ENCODE peak calls at places on chromosomes 7 and 10, in five cellular contexts. P, F, H, D and I are unnamed samples.

GRCh38 chr10:52568309-52568708 is 204.3 kb downstream of the MBL2 start:
- DNase-seq in F (no peak), H (no peak), D (no peak), P (peak; percentile 39), I (no peak)

GRCh38 chr10:5620223-5620721 is 46.1 kb downstream of the ASB13 start:
- DNase-seq in D (no peak), F (no peak), H (no peak), P (no peak), I (no peak)

GRCh38 chr10:125000366-125001312 is 58.7 kb downstream of the ZRANB1 start:
- DNase-seq in H (no peak), D (peak; percentile 73), P (no peak), F (peak; percentile 30), I (peak; percentile 78)

GRCh38 chr7:75966209-75966961 is 28.0 kb downstream of the TMEM120A start:
- DNase-seq in D (peak; percentile 58), P (no peak), H (no peak), F (no peak), I (no peak)

GRCh38 chr7:128833148-128833938 is 3.1 kb downstream of the FLNC start:
- DNase-seq in F (peak; percentile 86), D (peak; percentile 91), P (peak; percentile 76), H (no peak), I (peak; percentile 70)

GRCh38 chr10:69734797-69735468 is 66.8 kb upstream of the COL13A1 start:
- DNase-seq in F (peak; percentile 50), D (no peak), H (no peak), P (no peak), I (no peak)

GRCh38 chr7:7535688-7536087 is at the start of gene COL28A1:
- DNase-seq in F (no peak), H (no peak), D (no peak), P (no peak), I (no peak)

GRCh38 chr7:55951637-55952351 is at the start of gene MRPS17:
- DNase-seq in D (peak; percentile 84), H (peak; percentile 55), P (peak; percentile 89), F (peak; percentile 88), I (peak; percentile 95)

GRCh38 chr10:118045154-118045841 is 1.4 kb downstream of the RAB11FIP2 start:
- DNase-seq in P (no peak), F (no peak), H (no peak), D (no peak), I (no peak)

GRCh38 chr10:6586501-6586900 is 6.4 kb upstream of the PRKCQ start:
- DNase-seq in P (no peak), F (no peak), D (no peak), H (no peak), I (no peak)

GRCh38 chr10:120503695-120504094 is 46.7 kb downstream of the PLPP4 start:
- DNase-seq in H (no peak), D (no peak), F (peak; percentile 58), P (no peak), I (no peak)

GRCh38 chr7:514651-515598 is 4.7 kb downstream of the PDGFA start:
- DNase-seq in H (no peak), P (peak; percentile 49), D (peak; percentile 53), F (peak; percentile 46), I (peak; percentile 74)

GRCh38 chr7:159192013-159192412 is 47.3 kb upstream of the VIPR2 start:
- DNase-seq in D (no peak), H (no peak), P (no peak), F (no peak), I (no peak)

GRCh38 chr10:122152544-122152943 is 118.6 kb upstream of the BTBD16 start:
- DNase-seq in H (no peak), D (peak; percentile 95), F (no peak), P (no peak), I (peak; percentile 96)

GRCh38 chr10:72697711-72698110 is 5.8 kb downstream of the MCU start:
- DNase-seq in D (no peak), F (no peak), P (peak; percentile 45), H (no peak), I (no peak)

GRCh38 chr7:40827217-40828085 is 692.6 kb downstream of the SUGCT start:
- DNase-seq in D (no peak), F (peak; percentile 43), H (no peak), P (peak; percentile 24), I (no peak)

GRCh38 chr7:69757528-69757927 is 159.3 kb downstream of the AUTS2 start:
- DNase-seq in P (no peak), D (no peak), F (no peak), H (no peak), I (no peak)

GRCh38 chr10:126321455-126321854 is 66.8 kb downstream of the ADAM12 start:
- DNase-seq in H (no peak), P (no peak), F (peak; percentile 11), D (no peak), I (no peak)

GRCh38 chr10:60448246-60448645 is 58.6 kb upstream of the ANK3 start:
- DNase-seq in H (no peak), D (no peak), P (no peak), F (no peak), I (no peak)

GRCh38 chr7:19747740-19748339 is 25.6 kb downstream of the TMEM196 start:
- DNase-seq in H (peak; percentile 62), P (peak; percentile 66), D (no peak), F (peak; percentile 58), I (no peak)

GRCh38 chr10:122044045-122044661 is 55.2 kb downstream of the TACC2 start:
- DNase-seq in P (no peak), D (no peak), F (peak; percentile 42), H (no peak), I (no peak)

GRCh38 chr10:130543787-130544186 is 407.6 kb downstream of the GLRX3 start:
- DNase-seq in H (no peak), F (no peak), P (no peak), D (no peak), I (no peak)

GRCh38 chr7:140229101-140229525 is 52.3 kb upstream of the KDM7A start:
- DNase-seq in P (no peak), F (no peak), H (no peak), D (no peak), I (no peak)

GRCh38 chr7:106767498-106768323 is 97.4 kb upstream of the PIK3CG start:
- DNase-seq in F (peak; percentile 83), H (no peak), D (no peak), P (peak; percentile 46), I (no peak)

GRCh38 chr10:55169509-55169908 is 368.5 kb upstream of the PCDH15 start:
- DNase-seq in H (no peak), P (no peak), F (no peak), D (no peak), I (no peak)